ENCODE peak calls at places on chromosome 11, in four cellular contexts. R is left cardiac atrium; M is left lung; F is activated CD8-positive, alpha-beta T cell treated with anti-CD3 and anti-CD28 coated beads, Interleukin-2, amount 10 ng/mL, durations not matched to agents 7 days and 5 days. K is an unnamed sample.

GRCh38 chr11:6357222-6357621 is 33.1 kb upstream of the SMPD1 start:
- DNase-seq in M (peak), R (peak), F (no peak), K (peak)

GRCh38 chr11:1128333-1129142 is 29.2 kb upstream of the MUC5AC start:
- DNase-seq in M (no peak), R (peak), F (no peak), K (no peak)

GRCh38 chr11:86138958-86139357 is 70.1 kb upstream of the PICALM start:
- DNase-seq in F (peak), R (no peak), M (no peak), K (no peak)

GRCh38 chr11:80980221-80980620 is 1539.4 kb upstream of the TENM4 start:
- DNase-seq in F (no peak), M (no peak), R (no peak), K (no peak)

GRCh38 chr11:44709281-44709562 is 17.5 kb upstream of the TSPAN18 start:
- DNase-seq in R (no peak), F (no peak), M (no peak), K (peak)

GRCh38 chr11:111205622-111206385 is 39.7 kb upstream of the POU2AF2 start:
- DNase-seq in R (no peak), M (no peak), F (no peak), K (no peak)

GRCh38 chr11:59175104-59175503 is 3.2 kb downstream of the DTX4 start:
- DNase-seq in M (no peak), F (no peak), R (no peak), K (no peak)

GRCh38 chr11:10042699-10043098 is 251.3 kb downstream of the SBF2 start:
- DNase-seq in R (no peak), M (peak), F (no peak), K (no peak)

GRCh38 chr11:100793525-100793924 is 106.4 kb downstream of the ARHGAP42 start:
- DNase-seq in M (no peak), R (no peak), F (no peak), K (peak)

GRCh38 chr11:74141908-74142307 is 28.9 kb downstream of the C2CD3 start:
- DNase-seq in M (no peak), F (no peak), R (no peak), K (peak)

GRCh38 chr11:93988455-93988854 is 32.7 kb upstream of the HEPHL1 start:
- DNase-seq in R (no peak), M (no peak), F (no peak), K (no peak)

GRCh38 chr11:15232496-15232895 is 117.8 kb downstream of the INSC start:
- DNase-seq in M (no peak), R (no peak), F (no peak), K (no peak)